ENCODE peak calls at places on chromosome X, in seven cellular contexts. One of them, this sample, is unnamed.

GRCh38 chrX:16119353-16120220 is 3.8 kb upstream of the GRPR start:
- DNase-seq in IMR-90: no peak
- DNase-seq in gastrocnemius medialis: no peak
- DNase-seq in ovary: no peak
- DNase-seq in adrenal gland: no peak
- DNase-seq in right lobe of liver: no peak
- DNase-seq in NB4: no peak
- DNase-seq in this sample: no peak

GRCh38 chrX:28675173-28675572 is 87.9 kb downstream of the IL1RAPL1 start:
- DNase-seq in IMR-90: no peak
- DNase-seq in gastrocnemius medialis: no peak
- DNase-seq in ovary: no peak
- DNase-seq in adrenal gland: no peak
- DNase-seq in right lobe of liver: no peak
- DNase-seq in NB4: no peak
- DNase-seq in this sample: no peak

GRCh38 chrX:16239211-16239610 is 71.9 kb downstream of the MAGEB17 start:
- DNase-seq in IMR-90: peak
- DNase-seq in gastrocnemius medialis: no peak
- DNase-seq in ovary: no peak
- DNase-seq in adrenal gland: no peak
- DNase-seq in right lobe of liver: no peak
- DNase-seq in NB4: no peak
- DNase-seq in this sample: no peak

GRCh38 chrX:12955882-12956703 is 18.8 kb upstream of the TMSB4X start:
- DNase-seq in IMR-90: peak
- DNase-seq in gastrocnemius medialis: no peak
- DNase-seq in ovary: no peak
- DNase-seq in adrenal gland: peak
- DNase-seq in right lobe of liver: peak
- DNase-seq in NB4: peak
- DNase-seq in this sample: peak

GRCh38 chrX:97400492-97400891 is 516.8 kb downstream of the RPA4 start:
- DNase-seq in IMR-90: no peak
- DNase-seq in gastrocnemius medialis: no peak
- DNase-seq in ovary: no peak
- DNase-seq in adrenal gland: no peak
- DNase-seq in right lobe of liver: no peak
- DNase-seq in NB4: no peak
- DNase-seq in this sample: no peak

GRCh38 chrX:69503228-69503834 is 795 bp upstream of the NALF2 start:
- DNase-seq in IMR-90: no peak
- DNase-seq in gastrocnemius medialis: no peak
- DNase-seq in ovary: no peak
- DNase-seq in adrenal gland: peak
- DNase-seq in right lobe of liver: no peak
- DNase-seq in NB4: no peak
- DNase-seq in this sample: no peak

GRCh38 chrX:136525738-136526606 is 6.0 kb upstream of the VGLL1 start:
- DNase-seq in IMR-90: peak
- DNase-seq in gastrocnemius medialis: peak
- DNase-seq in ovary: peak
- DNase-seq in adrenal gland: peak
- DNase-seq in right lobe of liver: peak
- DNase-seq in NB4: no peak
- DNase-seq in this sample: peak

GRCh38 chrX:132820675-132821074 is 137.8 kb downstream of the HS6ST2 start:
- DNase-seq in IMR-90: no peak
- DNase-seq in gastrocnemius medialis: no peak
- DNase-seq in ovary: no peak
- DNase-seq in adrenal gland: no peak
- DNase-seq in right lobe of liver: no peak
- DNase-seq in NB4: no peak
- DNase-seq in this sample: no peak

GRCh38 chrX:7145454-7145853 is 2.1 kb upstream of the STS start:
- DNase-seq in IMR-90: peak
- DNase-seq in gastrocnemius medialis: no peak
- DNase-seq in ovary: no peak
- DNase-seq in adrenal gland: no peak
- DNase-seq in right lobe of liver: no peak
- DNase-seq in NB4: no peak
- DNase-seq in this sample: no peak

GRCh38 chrX:119885554-119886428 is 9.9 kb upstream of the AKAP14 start:
- DNase-seq in IMR-90: peak
- DNase-seq in gastrocnemius medialis: no peak
- DNase-seq in ovary: no peak
- DNase-seq in adrenal gland: no peak
- DNase-seq in right lobe of liver: no peak
- DNase-seq in NB4: peak
- DNase-seq in this sample: no peak

GRCh38 chrX:22742174-22742573 is 257.6 kb upstream of the DDX53 start:
- DNase-seq in IMR-90: peak
- DNase-seq in gastrocnemius medialis: no peak
- DNase-seq in ovary: no peak
- DNase-seq in adrenal gland: no peak
- DNase-seq in right lobe of liver: no peak
- DNase-seq in NB4: no peak
- DNase-seq in this sample: no peak

GRCh38 chrX:116417214-116417613 is 19.2 kb upstream of the SLC6A14 start:
- DNase-seq in IMR-90: no peak
- DNase-seq in gastrocnemius medialis: no peak
- DNase-seq in ovary: no peak
- DNase-seq in adrenal gland: no peak
- DNase-seq in right lobe of liver: no peak
- DNase-seq in NB4: no peak
- DNase-seq in this sample: no peak

GRCh38 chrX:45683914-45684313 is 483.2 kb upstream of the DIPK2B start:
- DNase-seq in IMR-90: no peak
- DNase-seq in gastrocnemius medialis: no peak
- DNase-seq in ovary: no peak
- DNase-seq in adrenal gland: no peak
- DNase-seq in right lobe of liver: no peak
- DNase-seq in NB4: no peak
- DNase-seq in this sample: no peak

GRCh38 chrX:106952089-106952488 is 31.9 kb downstream of the CLDN2 start:
- DNase-seq in IMR-90: no peak
- DNase-seq in gastrocnemius medialis: no peak
- DNase-seq in ovary: no peak
- DNase-seq in adrenal gland: no peak
- DNase-seq in right lobe of liver: no peak
- DNase-seq in NB4: no peak
- DNase-seq in this sample: no peak

GRCh38 chrX:68139791-68140190 is 293.5 kb downstream of the OPHN1 start:
- DNase-seq in IMR-90: peak
- DNase-seq in gastrocnemius medialis: no peak
- DNase-seq in ovary: no peak
- DNase-seq in adrenal gland: no peak
- DNase-seq in right lobe of liver: no peak
- DNase-seq in NB4: no peak
- DNase-seq in this sample: no peak

GRCh38 chrX:12434493-12434892 is 296.2 kb downstream of the FRMPD4 start:
- DNase-seq in IMR-90: no peak
- DNase-seq in gastrocnemius medialis: no peak
- DNase-seq in ovary: no peak
- DNase-seq in adrenal gland: no peak
- DNase-seq in right lobe of liver: no peak
- DNase-seq in NB4: no peak
- DNase-seq in this sample: no peak

DNA sequence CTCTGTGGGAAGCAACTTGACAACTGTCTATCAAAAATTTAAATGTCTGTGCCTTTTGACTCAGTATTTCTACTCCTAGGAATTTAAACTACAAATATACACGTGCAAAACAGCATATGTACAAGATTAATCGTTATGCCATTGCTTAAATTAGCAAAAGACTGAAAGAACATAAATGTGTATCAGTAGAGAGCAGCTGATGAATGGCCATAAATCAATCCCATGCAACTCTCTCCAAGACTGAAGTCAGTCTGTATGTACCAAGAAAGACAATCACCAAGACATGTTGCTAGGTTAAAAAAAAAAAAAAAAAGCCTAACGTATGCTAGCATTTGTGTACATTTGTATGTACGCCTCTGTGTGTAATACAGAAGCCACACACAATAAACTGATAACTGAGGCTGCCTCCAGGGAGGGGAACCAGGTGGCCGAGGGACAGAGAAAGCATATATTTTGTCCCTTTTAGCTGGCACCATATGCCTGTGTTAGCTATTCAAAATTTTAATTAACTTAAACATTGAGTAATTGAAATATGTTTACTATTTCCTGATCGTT is 130.7 kb downstream of the SH3KBP1 start:
- DNase-seq in IMR-90: no peak
- DNase-seq in gastrocnemius medialis: no peak
- DNase-seq in ovary: no peak
- DNase-seq in adrenal gland: no peak
- DNase-seq in right lobe of liver: no peak
- DNase-seq in NB4: no peak
- DNase-seq in this sample: no peak
- TF ChIP-seq POLR2A in IMR-90: no peak
- TF ChIP-seq POLR2A in gastrocnemius medialis: no peak
- TF ChIP-seq POLR2A in ovary: no peak
- TF ChIP-seq POLR2A in adrenal gland: no peak
- TF ChIP-seq POLR2A in right lobe of liver: no peak
- TF ChIP-seq POLR2A in NB4: no peak
- TF ChIP-seq POLR2A in this sample: no peak

GRCh38 chrX:1534321-1535168 is 2.4 kb downstream of the P2RY8 start:
- DNase-seq in IMR-90: no peak
- DNase-seq in gastrocnemius medialis: no peak
- DNase-seq in ovary: no peak
- DNase-seq in adrenal gland: no peak
- DNase-seq in right lobe of liver: peak
- DNase-seq in NB4: peak
- DNase-seq in this sample: no peak
- H3K4me3 ChIP-seq in IMR-90: no peak
- H3K4me3 ChIP-seq in gastrocnemius medialis: no peak
- H3K4me3 ChIP-seq in ovary: no peak
- H3K4me3 ChIP-seq in adrenal gland: no peak
- H3K4me3 ChIP-seq in right lobe of liver: no peak
- H3K4me3 ChIP-seq in NB4: peak
- H3K4me3 ChIP-seq in this sample: peak

DNA sequence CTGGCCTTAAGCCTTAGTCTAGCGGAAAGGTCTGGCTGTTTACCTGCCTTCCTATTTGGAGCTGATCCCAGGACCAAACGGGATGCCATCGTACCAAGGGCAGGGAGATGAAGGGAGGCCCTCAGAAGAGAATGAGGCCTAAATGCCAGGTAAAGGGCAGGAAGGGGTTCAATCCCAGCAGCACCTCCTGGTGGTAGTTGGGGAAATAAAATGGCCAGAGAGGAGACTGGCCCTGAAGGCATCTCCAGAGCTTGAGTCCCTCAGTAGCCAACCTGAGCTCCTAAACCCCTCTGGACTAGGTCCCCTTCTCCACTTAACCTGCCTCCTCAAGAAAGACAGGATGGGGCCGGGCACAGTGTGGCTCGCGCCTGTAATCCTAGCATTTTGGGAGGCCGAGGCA is 53.7 kb downstream of the KDM5C start:
- DNase-seq in IMR-90: no peak
- DNase-seq in gastrocnemius medialis: no peak
- DNase-seq in ovary: no peak
- DNase-seq in adrenal gland: no peak
- DNase-seq in right lobe of liver: no peak
- DNase-seq in NB4: no peak
- DNase-seq in this sample: no peak
- TF ChIP-seq CTCF in IMR-90: no peak
- TF ChIP-seq CTCF in gastrocnemius medialis: no peak
- TF ChIP-seq CTCF in ovary: no peak
- TF ChIP-seq CTCF in adrenal gland: no peak
- TF ChIP-seq CTCF in right lobe of liver: no peak
- TF ChIP-seq CTCF in NB4: no peak
- TF ChIP-seq CTCF in this sample: no peak

DNA sequence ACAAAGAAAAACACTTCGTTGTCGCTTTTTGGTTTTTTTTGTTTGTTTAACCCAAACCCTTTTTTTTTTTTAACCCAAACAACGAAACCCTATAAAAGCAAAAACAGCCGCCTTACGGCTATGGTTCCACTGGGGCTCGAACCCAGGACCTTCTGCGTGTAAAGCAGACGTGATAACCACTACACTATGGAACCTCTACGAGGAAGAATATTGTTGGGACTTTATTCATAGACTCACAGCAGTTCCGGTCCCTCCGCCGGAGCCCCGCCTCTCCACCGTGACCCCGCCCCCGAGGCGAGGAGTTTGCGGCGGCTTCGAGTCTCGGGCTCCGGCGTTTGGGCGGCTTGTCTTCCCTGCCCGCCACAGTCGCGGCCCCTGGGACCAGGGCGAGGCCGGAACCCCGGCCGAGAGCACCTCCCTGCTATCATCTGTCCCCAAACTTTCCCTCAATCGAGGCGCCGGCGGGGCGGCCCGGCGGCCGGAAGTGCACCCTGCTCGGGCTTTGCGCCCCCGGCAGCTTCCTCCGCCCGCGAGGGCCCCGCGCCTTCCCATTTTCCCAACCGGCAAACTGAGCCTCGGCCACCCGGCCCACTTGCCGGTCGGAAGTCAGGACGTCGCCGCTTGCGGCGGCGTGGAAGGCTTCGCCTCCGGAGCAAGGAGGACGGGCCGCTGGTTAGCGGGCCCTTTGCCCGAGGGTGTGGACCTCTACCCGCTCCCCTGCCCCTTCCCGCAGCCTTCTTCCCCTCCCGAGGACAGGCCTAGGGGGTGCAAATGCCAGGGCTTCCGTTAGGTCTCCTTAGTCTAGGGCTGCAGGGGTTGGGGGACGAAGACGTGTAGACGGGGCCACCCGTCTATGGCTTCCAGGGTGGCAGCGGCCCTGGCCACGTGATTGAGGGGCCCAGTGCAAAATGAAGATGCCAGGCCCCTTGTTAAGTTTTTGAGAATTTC is 3.2 kb upstream of the RS1 start:
- DNase-seq in IMR-90: peak
- DNase-seq in gastrocnemius medialis: peak
- DNase-seq in ovary: peak
- DNase-seq in adrenal gland: peak
- DNase-seq in right lobe of liver: peak
- DNase-seq in NB4: peak
- DNase-seq in this sample: peak
- TF ChIP-seq POLR2A in IMR-90: no peak
- TF ChIP-seq POLR2A in gastrocnemius medialis: peak
- TF ChIP-seq POLR2A in ovary: peak
- TF ChIP-seq POLR2A in adrenal gland: peak
- TF ChIP-seq POLR2A in right lobe of liver: peak
- TF ChIP-seq POLR2A in NB4: peak
- TF ChIP-seq POLR2A in this sample: peak

DNA sequence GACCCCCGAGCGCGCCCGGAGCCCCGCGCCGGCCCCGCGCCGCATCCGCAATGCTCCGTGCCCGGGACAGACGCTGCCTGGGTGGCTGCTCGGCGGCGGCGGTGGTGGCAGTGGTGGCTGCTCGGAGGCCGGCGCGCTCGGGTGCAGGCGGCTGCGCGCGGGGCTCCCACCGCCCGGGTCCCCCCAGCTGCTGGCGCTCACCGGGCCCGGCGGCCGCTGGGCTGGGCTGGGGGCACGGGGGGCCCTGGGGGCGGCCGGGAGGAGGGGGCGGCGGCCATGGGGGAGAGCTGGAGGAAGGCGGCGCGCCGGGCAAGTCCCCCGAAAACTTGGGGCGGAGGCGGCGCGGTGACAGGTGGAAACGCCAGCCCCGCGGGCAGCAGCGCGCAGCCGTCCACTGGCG is 83.4 kb upstream of the DHRSX start:
- DNase-seq in IMR-90: no peak
- DNase-seq in gastrocnemius medialis: no peak
- DNase-seq in ovary: no peak
- DNase-seq in adrenal gland: no peak
- DNase-seq in right lobe of liver: no peak
- DNase-seq in NB4: no peak
- DNase-seq in this sample: no peak
- H3K4me3 ChIP-seq in IMR-90: no peak
- H3K4me3 ChIP-seq in gastrocnemius medialis: no peak
- H3K4me3 ChIP-seq in ovary: no peak
- H3K4me3 ChIP-seq in adrenal gland: no peak
- H3K4me3 ChIP-seq in right lobe of liver: no peak
- H3K4me3 ChIP-seq in NB4: no peak
- H3K4me3 ChIP-seq in this sample: no peak

GRCh38 chrX:14243823-14244222 is 214.1 kb upstream of the GEMIN8 start:
- DNase-seq in IMR-90: no peak
- DNase-seq in gastrocnemius medialis: no peak
- DNase-seq in ovary: no peak
- DNase-seq in adrenal gland: no peak
- DNase-seq in right lobe of liver: no peak
- DNase-seq in NB4: no peak
- DNase-seq in this sample: no peak
- TF ChIP-seq CTCF in IMR-90: no peak
- TF ChIP-seq CTCF in gastrocnemius medialis: no peak
- TF ChIP-seq CTCF in ovary: no peak
- TF ChIP-seq CTCF in adrenal gland: no peak
- TF ChIP-seq CTCF in right lobe of liver: no peak
- TF ChIP-seq CTCF in NB4: no peak
- TF ChIP-seq CTCF in this sample: no peak